ENCODE peak calls at places on chromosomes 3 and 15, in ten cellular contexts. I is HCT116, S is NB4, T is A673, Q is heart left ventricle, P is body of pancreas, K is GM06990, C is IMR-90, F is AG10803, W is BJ. U is an unnamed sample.

GRCh38 chr3:53354945-53355498 is 7.7 kb upstream of the DCP1A start:
- DNase-seq in F (no peak), W (no peak), C (peak; percentile 37), I (no peak), T (no peak), Q (no peak), P (no peak), S (peak; percentile 53), K (no peak), U (no peak)

GRCh38 chr3:193780810-193781472 is 187.9 kb downstream of the OPA1 start:
- DNase-seq in I (no peak), Q (peak; percentile 72), W (no peak), C (peak; percentile 54), P (peak; percentile 74), F (peak; percentile 76), S (peak; percentile 55), K (peak; percentile 20), T (peak; percentile 95), U (no peak)

GRCh38 chr15:54772663-54773062 is 424.1 kb downstream of the RSL24D1 start:
- DNase-seq in T (no peak), S (peak; percentile 1), P (no peak), Q (no peak), C (no peak), W (no peak), F (no peak), K (no peak), I (no peak), U (no peak)

GRCh38 chr15:52078876-52079700 is 33.5 kb downstream of the BCL2L10 start:
- DNase-seq in P (peak; percentile 84), W (no peak), S (peak; percentile 84), T (peak; percentile 84), K (no peak), F (peak; percentile 53), I (peak; percentile 54), Q (peak; percentile 80), C (peak; percentile 56), U (peak; percentile 30)

GRCh38 chr3:4981160-4981687 is 2.0 kb downstream of the BHLHE40 start:
- DNase-seq in Q (no peak), I (no peak), W (no peak), C (peak; percentile 34), K (no peak), S (peak; percentile 60), F (peak; percentile 33), T (no peak), P (no peak), U (no peak)

GRCh38 chr3:14766428-14767244 is 52.1 kb upstream of the FGD5 start:
- DNase-seq in F (no peak), P (no peak), I (no peak), W (no peak), C (no peak), K (no peak), T (no peak), S (no peak), Q (no peak), U (no peak)

GRCh38 chr15:41655716-41656115 is 4.5 kb upstream of the MGA start:
- DNase-seq in K (no peak), S (no peak), C (peak; percentile 73), Q (no peak), T (no peak), P (no peak), F (peak; percentile 39), W (no peak), I (no peak), U (no peak)

GRCh38 chr3:100556656-100557310 is 52.6 kb upstream of the ADGRG7 start:
- DNase-seq in Q (no peak), F (peak; percentile 69), P (no peak), S (no peak), K (no peak), T (no peak), I (no peak), W (no peak), C (peak; percentile 74), U (no peak)

GRCh38 chr15:70701891-70702568 is 61.3 kb downstream of the UACA start:
- DNase-seq in S (no peak), I (no peak), Q (no peak), P (no peak), C (peak; percentile 76), K (no peak), T (peak; percentile 86), F (peak; percentile 48), W (no peak), U (no peak)

GRCh38 chr15:33313491-33313890 is 2.7 kb downstream of the RYR3 start:
- DNase-seq in S (no peak), Q (no peak), K (no peak), T (no peak), C (no peak), P (no peak), F (no peak), W (no peak), I (no peak), U (no peak)

GRCh38 chr15:33310481-33311311 is at the start of gene RYR3:
- DNase-seq in P (no peak), W (no peak), F (no peak), T (peak; percentile 43), K (peak; percentile 15), S (no peak), I (no peak), Q (peak; percentile 25), C (no peak), U (no peak)

GRCh38 chr15:33314115-33314514 is 3.3 kb downstream of the RYR3 start:
- DNase-seq in K (no peak), C (no peak), Q (no peak), S (no peak), P (no peak), I (no peak), W (no peak), F (no peak), T (no peak), U (no peak)

GRCh38 chr15:33311312-33311971 is 675 bp downstream of the RYR3 start:
- DNase-seq in C (no peak), I (no peak), P (no peak), W (no peak), F (no peak), T (no peak), K (no peak), S (no peak), Q (no peak), U (no peak)

GRCh38 chr15:33309602-33310276 is 1.0 kb upstream of the RYR3 start:
- DNase-seq in W (no peak), P (no peak), T (peak; percentile 14), F (no peak), S (peak; percentile 50), K (no peak), Q (no peak), I (no peak), C (no peak), U (peak; percentile 31)
- TF ChIP-seq CTCF in W (no peak), P (no peak), T (peak; percentile 35), F (peak; percentile 31), S (peak; percentile 28), K (peak; percentile 44), Q (peak; percentile 47), I (peak; percentile 41), C (no peak), U (peak; percentile 57)

GRCh38 chr3:49199244-49199899 is 28.0 kb downstream of the KLHDC8B start:
- DNase-seq in W (no peak), Q (peak; percentile 96), S (no peak), T (peak; percentile 61), P (peak; percentile 57), I (no peak), C (peak; percentile 24), K (no peak), F (peak; percentile 78), U (no peak)
- H3K4me3 ChIP-seq in W (peak overlapping the region; percentile 42), Q (peak overlapping the region; percentile 60), S (no peak overlapping the region), T (no peak overlapping the region), P (no peak overlapping the region), I (no peak overlapping the region), C (no peak overlapping the region), K (no peak overlapping the region), F (peak overlapping the region; percentile 57), U (no peak overlapping the region)

GRCh38 chr3:111539351-111540331 is 2.4 kb upstream of the CD96 start:
- DNase-seq in S (peak; percentile 40), P (peak; percentile 44), F (peak; percentile 47), I (peak; percentile 52), T (peak; percentile 22), Q (no peak), C (peak; percentile 41), K (peak; percentile 15), W (no peak), U (no peak)
- TF ChIP-seq CTCF in S (peak; percentile 35), P (peak; percentile 56), F (peak; percentile 81), I (peak; percentile 95), T (peak; percentile 64), Q (peak; percentile 49), C (peak; percentile 57), K (peak; percentile 85), W (peak; percentile 81), U (peak; percentile 80)

DNA sequence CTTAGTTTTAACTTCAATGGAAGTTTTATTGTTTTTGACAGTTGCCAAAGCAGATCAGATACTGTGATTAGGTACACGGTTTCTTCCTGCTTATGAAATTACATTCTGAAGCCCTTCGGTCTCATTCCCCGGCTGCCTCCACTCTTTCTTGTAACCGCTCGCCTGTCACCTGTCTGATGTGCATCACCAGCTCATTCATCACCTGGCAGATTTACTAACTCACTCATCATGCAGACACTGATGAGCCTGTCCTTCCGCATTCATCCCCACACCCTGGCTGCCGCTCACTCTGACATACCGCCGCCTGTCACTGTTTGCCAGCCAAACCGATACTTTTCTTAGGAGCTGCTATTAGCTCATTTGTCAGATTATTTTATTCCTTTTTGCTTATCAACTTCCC is 82.8 kb upstream of the NSMCE3 start:
- DNase-seq in C (no peak), T (no peak), W (no peak), Q (no peak), K (no peak), P (no peak), S (no peak), I (no peak), F (no peak), U (no peak)
- H3K4me3 ChIP-seq in C (no peak overlapping the region), T (no peak overlapping the region), W (no peak overlapping the region), Q (no peak overlapping the region), K (no peak overlapping the region), P (no peak overlapping the region), S (no peak overlapping the region), I (no peak overlapping the region), F (no peak overlapping the region), U (no peak overlapping the region)

DNA sequence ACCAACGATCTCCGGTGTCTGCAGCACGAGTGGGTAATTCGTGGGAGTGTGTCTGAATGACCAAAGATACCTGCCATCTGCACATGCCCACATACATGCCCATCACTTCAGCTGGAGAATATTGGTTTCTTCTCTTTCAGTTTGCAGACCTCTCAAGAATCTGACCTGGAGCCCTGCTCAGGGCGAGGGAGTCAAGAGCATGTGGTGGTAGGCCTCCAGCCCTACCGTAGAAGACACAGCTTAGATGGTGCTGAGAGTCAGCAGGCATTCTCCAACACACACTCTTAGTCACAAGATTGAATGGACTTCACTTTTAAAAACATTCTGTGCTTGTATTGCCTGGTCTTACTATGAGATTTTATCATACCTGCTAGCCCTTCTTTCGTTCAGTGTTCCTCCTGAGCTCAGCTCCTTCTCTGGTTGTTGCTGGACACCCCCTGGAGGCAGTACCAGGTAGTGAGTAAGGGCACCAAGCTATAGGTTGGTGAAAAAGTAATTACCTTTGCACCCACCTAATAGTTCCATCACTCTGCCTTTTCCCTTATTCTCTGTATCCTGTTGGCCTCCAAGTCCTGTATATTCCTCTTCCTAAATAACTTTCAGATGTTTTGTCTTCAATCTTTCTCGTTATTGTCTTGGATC is 252.0 kb downstream of the CACNA2D3 start:
- DNase-seq in T (no peak), K (no peak), P (peak; percentile 54), W (no peak), I (no peak), Q (no peak), F (no peak), C (no peak), S (peak; percentile 24), U (no peak)
- TF ChIP-seq CTCF in T (peak; percentile 35), K (peak; percentile 47), P (peak; percentile 74), W (peak; percentile 7), I (peak; percentile 60), Q (peak; percentile 51), F (peak; percentile 40), C (peak; percentile 3), S (peak; percentile 36), U (peak; percentile 65)

GRCh38 chr3:126394977-126395321 is 240 bp downstream of the CFAP100 start:
- DNase-seq in P (no peak), Q (no peak), I (no peak), F (no peak), W (no peak), T (no peak), S (no peak), K (no peak), C (no peak), U (no peak)
- H3K4me3 ChIP-seq in P (no peak overlapping the region), Q (peak overlapping the region; percentile 28), I (no peak overlapping the region), F (no peak overlapping the region), W (peak overlapping the region; percentile 14), T (no peak overlapping the region), S (no peak overlapping the region), K (no peak overlapping the region), C (no peak overlapping the region), U (no peak overlapping the region)

U was measured in GM12864.